ENCODE peak calls at places on chromosomes 3 and 15, in four cellular contexts. P is GM12864, D is astrocyte, V is ascending aorta. S is an unnamed sample.

GRCh38 chr3:85781806-85782205 is 823.0 kb downstream of the CADM2 start:
- DNase-seq in D (peak), P (no peak), V (no peak), S (no peak)

GRCh38 chr3:178482981-178483380 is 53.3 kb upstream of the KCNMB2 start:
- DNase-seq in V (no peak), D (no peak), P (no peak), S (no peak)

GRCh38 chr3:5195605-5196004 is 8.1 kb downstream of the EDEM1 start:
- DNase-seq in P (no peak), V (no peak), D (peak), S (no peak)

GRCh38 chr3:95923496-95924210 is 890.7 kb upstream of the EPHA6 start:
- DNase-seq in V (peak), P (no peak), D (peak), S (no peak)

GRCh38 chr15:31036783-31037182 is 45.4 kb upstream of the MTMR10 start:
- DNase-seq in D (no peak), V (no peak), P (no peak), S (no peak)

GRCh38 chr3:24196526-24196925 is 251.4 kb downstream of the NR1D2 start:
- DNase-seq in V (no peak), P (no peak), D (peak), S (no peak)

GRCh38 chr3:11655188-11655928 is 11.6 kb upstream of the VGLL4 start:
- DNase-seq in D (no peak), P (no peak), V (no peak), S (no peak)

GRCh38 chr3:129542747-129543146 is 228 bp upstream of the H1-8 start:
- DNase-seq in P (no peak), D (no peak), V (no peak), S (no peak)

GRCh38 chr15:51888593-51889195 is 59.2 kb downstream of the TMOD3 start:
- DNase-seq in V (no peak), D (no peak), P (no peak), S (no peak)

GRCh38 chr3:127726894-127727293 is 54.1 kb downstream of the ABTB1 start:
- DNase-seq in D (no peak), V (no peak), P (no peak), S (no peak)
- TF ChIP-seq CTCF in D (no peak), V (no peak), P (no peak), S (no peak)

GRCh38 chr3:188956839-188957489 is 214.8 kb upstream of the TPRG1 start:
- DNase-seq in D (peak), V (no peak), P (peak), S (no peak)
- TF ChIP-seq CTCF in D (peak), V (peak), P (peak), S (peak)

GRCh38 chr15:22810735-22811338 is 24.4 kb downstream of the NIPA1 start:
- DNase-seq in P (no peak), D (no peak), V (no peak), S (no peak)

GRCh38 chr15:22813844-22814243 is 24.6 kb upstream of the NIPA2 start:
- DNase-seq in D (no peak), P (no peak), V (no peak), S (no peak)

GRCh38 chr15:22810033-22810734 is 23.7 kb downstream of the NIPA1 start:
- DNase-seq in P (no peak), D (no peak), V (peak), S (no peak)

GRCh38 chr15:22808761-22809280 is 22.4 kb downstream of the NIPA1 start:
- DNase-seq in D (peak), P (no peak), V (peak), S (no peak)

GRCh38 chr15:22811640-22812039 is 25.2 kb downstream of the NIPA1 start:
- DNase-seq in P (no peak), V (no peak), D (no peak), S (peak)
- TF ChIP-seq CTCF in P (peak), V (no peak), D (peak), S (peak)

DNA sequence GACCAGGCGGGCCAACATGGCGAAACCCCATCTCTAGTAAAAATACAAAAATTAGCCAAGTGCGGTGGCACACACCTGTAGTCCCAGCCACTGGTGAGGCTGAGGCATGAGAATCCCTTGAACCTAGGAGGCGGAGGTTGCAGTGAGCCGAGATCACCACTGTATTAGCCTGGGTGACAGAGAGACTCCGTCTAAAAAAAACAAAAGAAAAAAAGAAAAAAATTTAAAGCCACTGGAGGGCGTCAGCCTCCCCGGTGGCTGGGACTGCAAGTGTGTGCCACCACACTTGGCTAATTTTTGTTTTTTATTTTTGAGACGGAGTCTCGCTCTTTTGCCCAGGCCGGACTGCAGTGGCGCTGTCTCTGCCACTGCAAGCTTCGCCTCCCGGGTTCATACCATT is 7.9 kb downstream of the RTF1 start:
- DNase-seq in V (no peak), D (no peak), P (no peak), S (no peak)
- TF ChIP-seq CTCF in V (no peak), D (no peak), P (no peak), S (no peak)

DNA sequence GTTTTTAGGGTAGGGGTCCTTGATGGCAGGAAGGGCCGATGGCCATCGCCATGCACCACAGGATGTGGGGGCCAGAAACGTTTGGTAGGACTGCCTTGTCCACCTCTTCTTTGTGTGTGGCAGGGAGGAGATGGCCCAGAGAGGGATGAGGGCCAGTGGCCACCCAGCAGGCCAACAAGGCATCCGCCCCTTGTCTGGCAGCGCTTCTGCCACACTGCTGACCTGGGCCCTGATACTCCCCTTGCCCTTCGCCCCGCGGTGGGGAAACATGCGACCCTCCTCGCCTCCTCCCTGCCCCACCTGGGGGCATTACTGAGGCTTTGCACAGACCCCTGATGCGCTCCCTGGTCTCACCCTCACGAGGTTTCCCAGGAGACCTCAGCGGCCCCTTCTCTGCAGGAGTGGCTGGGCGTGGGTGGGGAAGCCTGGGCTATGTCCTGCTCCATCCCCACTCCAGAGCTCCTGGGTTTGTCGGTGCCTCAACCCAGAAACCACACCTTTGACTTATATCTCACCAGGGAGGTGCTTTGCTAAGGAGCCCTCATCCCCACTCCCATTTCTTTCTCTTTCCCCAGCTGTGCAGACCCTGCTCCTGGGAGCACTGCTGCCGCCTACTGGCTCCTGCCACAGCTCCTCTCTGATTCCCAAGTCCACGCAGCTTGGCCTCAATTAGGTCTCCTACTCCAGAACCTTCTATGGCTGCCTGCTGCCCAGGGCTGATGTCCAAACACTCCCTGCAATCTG is 38.7 kb downstream of the FEM1B start:
- DNase-seq in V (peak), D (no peak), P (no peak), S (peak)
- TF ChIP-seq CTCF in V (no peak), D (peak), P (peak), S (no peak)

GRCh38 chr15:40273428-40273827 is 9.4 kb downstream of the ANKRD63 start:
- DNase-seq in D (no peak), P (no peak), V (no peak), S (no peak)

GRCh38 chr15:40271915-40272712 is 10.8 kb downstream of the ANKRD63 start:
- DNase-seq in D (no peak), V (no peak), P (no peak), S (no peak)

GRCh38 chr15:40274350-40275274 is 8.3 kb downstream of the ANKRD63 start:
- DNase-seq in D (peak), V (peak), P (peak), S (peak)

GRCh38 chr15:40270246-40270995 is 12.4 kb downstream of the ANKRD63 start:
- DNase-seq in P (no peak), D (no peak), V (no peak), S (no peak)

GRCh38 chr15:40272713-40273056 is 10.2 kb downstream of the ANKRD63 start:
- DNase-seq in V (no peak), P (no peak), D (no peak), S (no peak)
- TF ChIP-seq CTCF in V (no peak), P (peak), D (no peak), S (no peak)

DNA sequence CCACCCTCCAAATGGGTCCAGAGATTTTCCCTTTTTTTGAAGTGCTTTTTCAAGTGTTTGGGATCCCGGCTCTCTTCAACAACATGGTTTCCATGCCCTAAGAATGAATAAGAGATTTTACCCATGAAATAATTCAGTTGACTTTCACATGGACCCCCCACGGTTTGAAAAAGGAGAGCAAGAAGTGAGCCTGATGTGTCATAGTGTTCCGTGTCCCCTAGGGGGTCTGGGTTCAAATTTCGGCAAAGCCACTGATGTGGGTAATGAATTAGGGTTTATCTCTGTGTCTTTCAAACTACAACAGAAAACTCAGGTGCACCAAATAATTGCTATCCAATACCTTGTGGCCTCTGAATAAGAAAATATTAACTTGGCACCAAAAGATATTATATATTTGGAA is 2.9 kb downstream of the BOC start:
- DNase-seq in P (no peak), V (no peak), D (no peak), S (no peak)
- TF ChIP-seq CTCF in P (peak), V (no peak), D (no peak), S (no peak)

GRCh38 chr3:32326791-32327190 is 64.9 kb upstream of the CMTM7 start:
- DNase-seq in D (no peak), P (no peak), V (no peak), S (no peak)

GRCh38 chr3:32322311-32322710 is 69.3 kb upstream of the CMTM7 start:
- DNase-seq in V (no peak), P (no peak), D (no peak), S (no peak)

GRCh38 chr3:32321095-32321835 is 70.4 kb upstream of the CMTM7 start:
- DNase-seq in P (no peak), V (no peak), D (no peak), S (no peak)

GRCh38 chr3:32323605-32324004 is 68.0 kb upstream of the CMTM7 start:
- DNase-seq in V (no peak), P (no peak), D (no peak), S (no peak)

GRCh38 chr3:32325957-32326356 is 65.7 kb upstream of the CMTM7 start:
- DNase-seq in V (no peak), P (no peak), D (peak), S (no peak)
- TF ChIP-seq CTCF in V (no peak), P (no peak), D (no peak), S (no peak)

DNA sequence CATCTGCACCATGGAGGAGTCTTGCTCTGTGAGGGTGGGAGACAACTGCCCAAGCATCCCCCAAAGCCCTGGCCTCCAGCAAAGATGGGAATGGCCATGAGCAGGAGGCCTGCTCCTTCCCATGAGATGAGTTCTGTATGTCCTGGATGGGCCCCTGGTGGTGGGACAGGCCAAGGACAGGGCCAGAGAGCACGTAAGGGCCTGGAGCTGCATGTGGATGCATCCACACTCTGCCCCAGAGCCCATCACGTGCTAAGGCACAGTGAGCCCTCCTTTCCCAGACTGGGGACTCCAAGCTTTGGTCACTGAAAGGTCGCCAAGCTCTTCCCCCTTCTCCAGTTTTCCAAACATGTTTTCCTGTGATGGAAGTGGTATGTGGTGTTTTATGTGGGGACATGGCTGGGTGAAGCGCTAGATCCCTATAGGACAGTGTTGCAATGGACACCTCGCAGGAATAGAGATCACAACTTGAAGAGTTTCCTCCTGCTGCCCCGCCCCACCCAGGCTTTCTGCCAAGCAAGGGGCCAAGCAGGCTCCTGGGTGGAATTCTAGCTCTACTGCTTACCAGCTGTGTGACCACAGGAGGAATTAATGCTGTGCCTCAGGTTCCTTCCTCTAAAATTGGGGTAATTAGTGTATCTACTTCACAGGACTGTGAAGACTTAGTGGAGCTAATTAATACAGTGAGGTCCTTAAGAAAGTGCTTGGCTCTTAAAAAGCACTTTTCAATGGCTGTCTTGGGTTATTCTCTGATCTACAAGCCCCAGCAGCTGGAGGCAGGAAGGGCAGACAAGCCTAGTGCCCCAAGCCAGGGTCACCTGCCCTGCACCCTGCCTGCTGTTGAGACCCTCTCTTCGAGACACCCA is 106.4 kb upstream of the RPL32 start:
- DNase-seq in P (no peak), V (no peak), D (peak), S (no peak)
- TF ChIP-seq CTCF in P (no peak), V (no peak), D (no peak), S (no peak)

DNA sequence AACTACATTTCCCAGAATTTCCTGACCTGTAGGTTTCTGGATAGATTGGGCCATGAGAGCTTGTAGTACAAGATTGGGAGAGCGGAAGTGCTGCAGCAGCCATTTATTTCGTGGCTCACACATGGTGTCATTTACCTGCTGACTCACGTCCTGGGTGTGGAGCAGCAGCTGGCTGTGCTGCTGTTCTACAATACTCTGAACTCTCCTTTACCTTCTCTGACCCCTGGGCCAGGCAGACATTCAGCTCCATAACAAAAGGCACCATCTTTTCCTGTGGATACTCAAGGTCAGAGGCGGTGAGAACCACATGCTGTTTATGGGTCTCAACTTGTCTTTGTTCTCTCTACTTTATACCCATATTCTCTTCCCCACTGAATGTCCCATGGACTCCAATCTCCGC is 490.2 kb downstream of the IGSF11 start:
- DNase-seq in P (no peak), V (no peak), D (peak), S (no peak)
- TF ChIP-seq CTCF in P (no peak), V (no peak), D (no peak), S (no peak)